ENCODE peak calls at places on chromosome 1, in six cellular contexts. W is HL-60, D is Panc1, C is A549, Z is K562, U is SK-N-SH. T is an unnamed sample.

GRCh38 chr1:110594466-110595076 is 11.6 kb downstream of the KCNA2 start:
- DNase-seq in W (no peak), D (no peak), U (no peak), C (no peak), Z (no peak), T (no peak)

GRCh38 chr1:165355977-165356811 is at the start of gene LMX1A:
- DNase-seq in Z (no peak), W (no peak), U (no peak), D (no peak), C (peak; percentile 18), T (peak; percentile 67)

GRCh38 chr1:21106709-21107108 is 70.0 kb downstream of the EIF4G3 start:
- DNase-seq in D (no peak), U (no peak), W (no peak), Z (no peak), C (no peak), T (no peak)

GRCh38 chr1:165143437-165144065 is 213.0 kb downstream of the LMX1A start:
- DNase-seq in Z (peak; percentile 65), D (peak; percentile 12), U (no peak), W (no peak), C (no peak), T (peak; percentile 62)

GRCh38 chr1:227225715-227226346 is 92.5 kb downstream of the CDC42BPA start:
- DNase-seq in U (no peak), Z (no peak), W (no peak), C (peak; percentile 22), D (no peak), T (no peak)

GRCh38 chr1:34970829-34971228 is 14.3 kb downstream of the TMEM35B start:
- DNase-seq in W (no peak), U (no peak), C (no peak), Z (no peak), D (no peak), T (peak; percentile 80)

GRCh38 chr1:91712981-91713841 is 172.7 kb downstream of the TGFBR3 start:
- DNase-seq in D (no peak), C (no peak), Z (no peak), U (no peak), W (no peak), T (peak; percentile 22)

GRCh38 chr1:52585474-52585873 is 16.7 kb upstream of the GPX7 start:
- DNase-seq in U (no peak), Z (no peak), D (no peak), C (no peak), W (no peak), T (no peak)

GRCh38 chr1:176888471-176889032 is 276.0 kb downstream of the ASTN1 start:
- DNase-seq in U (no peak), C (no peak), D (no peak), W (no peak), Z (no peak), T (no peak)

GRCh38 chr1:65509912-65510680 is 89.6 kb downstream of the LEPR start:
- DNase-seq in C (no peak), U (no peak), Z (no peak), W (no peak), D (no peak), T (no peak)

DNA sequence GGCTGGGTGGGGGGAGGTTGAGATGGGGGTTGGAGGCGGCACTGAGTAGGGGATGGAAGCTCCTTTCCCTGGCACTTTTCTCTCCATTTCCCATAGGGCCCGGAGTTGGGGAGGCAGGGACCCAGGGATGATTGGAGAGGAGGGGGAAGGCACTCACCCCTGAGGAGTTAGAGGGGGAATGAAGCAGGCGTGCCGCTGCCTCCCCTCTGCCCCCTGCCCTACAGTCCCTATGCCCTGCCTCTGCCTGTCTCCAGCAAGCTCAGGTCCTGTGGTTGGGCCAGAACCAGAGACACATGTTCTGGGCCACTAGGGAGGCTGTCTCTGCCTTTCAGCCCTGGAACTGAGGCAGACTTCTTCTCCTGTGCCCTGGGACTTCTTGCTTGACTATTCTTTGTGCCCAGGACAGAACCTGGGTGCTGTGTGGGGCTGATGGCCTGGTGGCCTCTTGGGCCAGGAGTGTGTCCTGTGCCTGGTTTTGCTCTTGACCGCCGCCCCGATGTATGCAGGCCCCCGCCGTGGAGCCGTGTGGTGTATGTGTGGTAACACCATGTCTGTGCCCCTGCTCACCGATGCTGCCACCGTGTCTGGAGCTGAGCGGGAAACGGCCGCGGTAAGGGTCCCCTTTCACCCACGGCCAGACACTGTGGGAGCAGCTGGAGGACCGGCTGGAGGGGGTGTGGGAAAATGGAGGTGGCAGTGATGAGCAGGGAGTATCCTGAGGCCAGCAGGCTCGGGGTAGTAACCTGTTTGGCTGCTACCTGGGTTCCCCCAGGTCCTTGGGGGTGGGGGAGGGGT is 1.4 kb downstream of the LYPLA2 start:
- DNase-seq in W (no peak), C (no peak), Z (no peak), U (peak; percentile 44), D (no peak), T (peak; percentile 23)
- TF ChIP-seq REST in W (no peak), C (no peak), Z (no peak), U (no peak), D (no peak), T (no peak)

GRCh38 chr1:22641247-22641646 is 2.2 kb upstream of the C1QC start:
- DNase-seq in Z (no peak), D (no peak), W (no peak), C (no peak), U (no peak), T (no peak)

GRCh38 chr1:22643928-22644327 is 495 bp downstream of the C1QC start:
- DNase-seq in C (no peak), U (no peak), D (no peak), W (no peak), Z (no peak), T (no peak)

GRCh38 chr1:22641906-22642636 is 1.4 kb upstream of the C1QC start:
- DNase-seq in Z (peak; percentile 90), W (no peak), D (peak; percentile 18), C (peak; percentile 19), U (peak; percentile 95), T (peak; percentile 88)

GRCh38 chr1:22645936-22646335 is 2.5 kb downstream of the C1QC start:
- DNase-seq in U (no peak), C (no peak), W (no peak), D (no peak), Z (no peak), T (no peak)

GRCh38 chr1:22643381-22643780 is at the start of gene C1QC:
- DNase-seq in Z (no peak), C (no peak), D (no peak), W (no peak), U (no peak), T (no peak)
- TF ChIP-seq REST in Z (no peak), C (no peak), D (no peak), W (no peak), U (no peak), T (no peak)

GRCh38 chr1:3349161-3349967 is 105.1 kb upstream of the ARHGEF16 start:
- DNase-seq in W (no peak), C (no peak), Z (peak; percentile 58), D (no peak), U (no peak), T (no peak)

GRCh38 chr1:3349968-3350299 is 104.5 kb upstream of the ARHGEF16 start:
- DNase-seq in W (no peak), U (no peak), C (no peak), Z (no peak), D (no peak), T (no peak)

GRCh38 chr1:3352084-3352951 is 102.1 kb upstream of the ARHGEF16 start:
- DNase-seq in U (no peak), D (no peak), W (no peak), C (no peak), Z (no peak), T (peak; percentile 78)

GRCh38 chr1:3351300-3352083 is 103.0 kb upstream of the ARHGEF16 start:
- DNase-seq in W (no peak), U (no peak), Z (no peak), D (no peak), C (no peak), T (no peak)

GRCh38 chr1:3350441-3351261 is 103.8 kb upstream of the ARHGEF16 start:
- DNase-seq in D (no peak), U (no peak), C (peak; percentile 3), Z (no peak), W (no peak), T (no peak)
- TF ChIP-seq REST in D (no peak), U (no peak), C (no peak), Z (no peak), W (no peak), T (no peak)

GRCh38 chr1:77218477-77219165 is 609 bp downstream of the PIGK start:
- DNase-seq in W (no peak), Z (peak; percentile 10), D (no peak), U (no peak), C (no peak), T (no peak)
- TF ChIP-seq REST in W (no peak), Z (no peak), D (no peak), U (no peak), C (no peak), T (no peak)

GRCh38 chr1:163275222-163275621 is 46.5 kb upstream of the NUF2 start:
- DNase-seq in W (no peak), U (no peak), C (peak; percentile 23), Z (peak; percentile 26), D (no peak), T (no peak)
- TF ChIP-seq REST in W (no peak), U (no peak), C (no peak), Z (no peak), D (no peak), T (no peak)